ENCODE peak calls at places on chromosomes 3 and 15, in five cellular contexts. P is left ventricle myocardium superior, Q is NCI-H1930, V is NCI-H1092 treated with DMSO at 0.1 percent for 48 hours, B is fibroblast of pulmonary artery. W is an unnamed sample.

GRCh38 chr3:23580337-23580736 is 225.4 kb upstream of the UBE2E1 start:
- DNase-seq in P (no peak), Q (no peak), B (peak), V (no peak), W (no peak)

GRCh38 chr3:12891985-12892839 is 50.8 kb upstream of the RPL32 start:
- DNase-seq in V (peak), P (no peak), Q (peak), B (peak), W (peak)

GRCh38 chr15:70410371-70410975 is 312.8 kb upstream of the TLE3 start:
- DNase-seq in P (no peak), Q (no peak), V (no peak), B (no peak), W (no peak)

GRCh38 chr3:50256978-50257890 is 11.7 kb upstream of the SEMA3B start:
- DNase-seq in B (peak), V (no peak), Q (no peak), P (no peak), W (no peak)

GRCh38 chr3:21795152-21795837 is 44.3 kb upstream of the ZNF385D start:
- DNase-seq in P (peak), B (no peak), Q (no peak), V (no peak), W (no peak)

GRCh38 chr15:76181705-76182107 is 121.9 kb downstream of the TMEM266 start:
- DNase-seq in Q (no peak), V (no peak), P (no peak), B (no peak), W (no peak)

GRCh38 chr15:66707310-66708160 is 5.5 kb downstream of the SMAD6 start:
- DNase-seq in Q (peak), B (peak), V (peak), P (peak), W (no peak)

GRCh38 chr15:57559875-57560274 is 31.8 kb upstream of the MYZAP start:
- DNase-seq in V (no peak), B (peak), P (peak), Q (no peak), W (peak)

GRCh38 chr3:60076307-60076706 is 1026.5 kb upstream of the CFAP20DC start:
- DNase-seq in V (no peak), B (no peak), Q (no peak), P (no peak), W (no peak)

GRCh38 chr3:133303430-133303829 is 96.4 kb upstream of the BFSP2 start:
- DNase-seq in V (no peak), Q (no peak), P (no peak), B (no peak), W (no peak)

GRCh38 chr3:56725175-56725574 is 42.1 kb upstream of the TASOR start:
- DNase-seq in B (no peak), Q (no peak), P (no peak), V (no peak), W (no peak)

GRCh38 chr3:15326673-15327072 is 5.7 kb downstream of the SH3BP5 start:
- DNase-seq in Q (no peak), P (no peak), V (no peak), B (no peak), W (no peak)

GRCh38 chr3:147661916-147662315 is 252.8 kb downstream of the ZIC1 start:
- DNase-seq in Q (no peak), B (no peak), P (no peak), V (no peak), W (no peak)

GRCh38 chr3:172717493-172718088 is 6.7 kb upstream of the NCEH1 start:
- DNase-seq in B (peak), V (no peak), P (no peak), Q (no peak), W (no peak)

GRCh38 chr3:115680802-115681345 is 57.6 kb downstream of the GAP43 start:
- DNase-seq in Q (no peak), P (no peak), V (no peak), B (no peak), W (no peak)

GRCh38 chr15:89143503-89144162 is 55.4 kb downstream of the ABHD2 start:
- DNase-seq in B (peak), P (no peak), Q (no peak), V (peak), W (no peak)

W was measured in SHP77 treated with DMSO at 0.1 percent for 48 hours.